ENCODE peak calls at places on chromosomes 5 and 9, in four cellular contexts. N is GM23338, S is hepatocyte, Z is PC-3. U is an unnamed sample. For H3K4me1, the result is how much of the 10 kb centered on the place peaks cover.

GRCh38 chr5:107698286-107698685 is 27.5 kb upstream of the EFNA5 start:
- DNase-seq in S (no peak), Z (no peak), N (no peak), U (no peak)

GRCh38 chr5:133688386-133688785 is 76.0 kb upstream of the FSTL4 start:
- DNase-seq in N (no peak), S (no peak), Z (peak), U (no peak)

GRCh38 chr5:122653087-122654017 is 121.5 kb upstream of the SNX2 start:
- DNase-seq in Z (peak), S (no peak), N (no peak), U (no peak)

GRCh38 chr5:95803271-95804148 is 19.0 kb downstream of the GLRX start:
- DNase-seq in Z (no peak), N (no peak), S (peak), U (no peak)

GRCh38 chr9:14766299-14766698 is 43.8 kb upstream of the CER1 start:
- DNase-seq in S (no peak), N (no peak), Z (no peak), U (no peak)

GRCh38 chr5:159864885-159865622 is 51.2 kb upstream of the ADRA1B start:
- DNase-seq in N (no peak), S (no peak), Z (no peak), U (no peak)

GRCh38 chr9:115050002-115050490 is 67.9 kb downstream of the TNC start:
- DNase-seq in S (no peak), Z (no peak), N (peak), U (peak)

GRCh38 chr5:179614745-179615144 is 8.7 kb downstream of the HNRNPH1 start:
- DNase-seq in Z (no peak), S (no peak), N (no peak), U (no peak)

GRCh38 chr9:13939129-13939528 is 374.8 kb downstream of the NFIB start:
- DNase-seq in N (no peak), Z (peak), S (peak), U (no peak)

GRCh38 chr5:170112876-170113516 is 7.3 kb downstream of the FOXI1 start:
- DNase-seq in N (peak), Z (no peak), S (no peak), U (no peak)

GRCh38 chr9:100670719-100671118 is 92.8 kb downstream of the CAVIN4 start:
- DNase-seq in Z (no peak), N (peak), S (no peak), U (no peak)

GRCh38 chr9:82961504-82962125 is 101.3 kb downstream of the RASEF start:
- DNase-seq in Z (peak), S (peak), N (peak), U (peak)

GRCh38 chr9:682633-683508 is 158.6 kb upstream of the DMRT1 start:
- DNase-seq in S (peak), N (no peak), Z (peak), U (peak)

GRCh38 chr5:168646335-168646734 is 67.2 kb upstream of the PANK3 start:
- DNase-seq in N (no peak), Z (no peak), S (no peak), U (no peak)

GRCh38 chr5:94908889-94909480 is 290.5 kb downstream of the SLF1 start:
- DNase-seq in S (peak), N (peak), Z (peak), U (peak)

GRCh38 chr9:19203058-19203457 is 27.4 kb upstream of the DENND4C start:
- DNase-seq in N (no peak), Z (no peak), S (no peak), U (no peak)

GRCh38 chr9:135662758-135663450 is at the start of gene LCN9:
- DNase-seq in S (peak), N (no peak), Z (no peak), U (no peak)

GRCh38 chr5:72465068-72465467 is 42.1 kb downstream of the ZNF366 start:
- DNase-seq in Z (no peak), N (no peak), S (no peak), U (no peak)

GRCh38 chr9:88777498-88778312 is 213.6 kb upstream of the S1PR3 start:
- DNase-seq in S (no peak), N (no peak), Z (peak), U (peak)

GRCh38 chr5:1552469-1553255 is 28.9 kb upstream of the LPCAT1 start:
- DNase-seq in N (peak), S (no peak), Z (no peak), U (peak)

GRCh38 chr9:15155826-15156225 is 151.2 kb downstream of the TTC39B start:
- DNase-seq in N (no peak), Z (peak), S (no peak), U (no peak)

GRCh38 chr9:133160742-133161541 is 2.8 kb downstream of the GBGT1 start:
- DNase-seq in S (peak), Z (peak), N (peak), U (peak)

GRCh38 chr5:1337490-1338195 is 7.3 kb downstream of the CLPTM1L start:
- DNase-seq in Z (no peak), N (no peak), S (no peak), U (no peak)

GRCh38 chr9:126781717-126782388 is 23.0 kb upstream of the ZBTB43 start:
- DNase-seq in Z (peak), N (peak), S (peak), U (peak)

GRCh38 chr5:119398713-119399492 is 43.1 kb downstream of the TNFAIP8 start:
- DNase-seq in Z (no peak), N (no peak), S (no peak), U (no peak)

GRCh38 chr5:124460666-124461065 is 285.8 kb downstream of the ZNF608 start:
- DNase-seq in Z (no peak), N (no peak), S (no peak), U (no peak)

GRCh38 chr9:135910757-135911156 is 3.4 kb upstream of the CAMSAP1 start:
- DNase-seq in S (no peak), Z (no peak), N (no peak), U (no peak)

GRCh38 chr5:13480834-13481233 is 463.7 kb downstream of the DNAH5 start:
- DNase-seq in S (no peak), Z (peak), N (peak), U (no peak)

GRCh38 chr9:18255747-18256146 is 218.2 kb upstream of the ADAMTSL1 start:
- DNase-seq in Z (no peak), N (no peak), S (no peak), U (no peak)

GRCh38 chr5:120446068-120446492 is 18.0 kb upstream of the PRR16 start:
- DNase-seq in S (peak), N (no peak), Z (peak), U (no peak)

GRCh38 chr5:170570492-170570891 is 66.7 kb downstream of the KCNIP1 start:
- DNase-seq in N (no peak), S (no peak), Z (no peak), U (no peak)

GRCh38 chr9:123743737-123744136 is 186.2 kb downstream of the DENND1A start:
- DNase-seq in S (no peak), N (no peak), Z (no peak), U (no peak)

GRCh38 chr5:14228219-14228618 is 85.1 kb downstream of the TRIO start:
- DNase-seq in S (no peak), N (no peak), Z (no peak), U (no peak)

GRCh38 chr5:20570486-20570885 is 582.5 kb upstream of the CDH18 start:
- DNase-seq in Z (peak), S (no peak), N (no peak), U (no peak)

GRCh38 chr9:94011134-94011533 is 56.0 kb upstream of the BARX1 start:
- DNase-seq in N (no peak), Z (peak), S (no peak), U (no peak)

GRCh38 chr5:58407042-58407709 is 52.7 kb downstream of the PLK2 start:
- DNase-seq in S (no peak), Z (peak), N (peak), U (no peak)

GRCh38 chr5:51495672-51496071 is 112.4 kb downstream of the ISL1 start:
- DNase-seq in Z (peak), S (peak), N (no peak), U (no peak)

GRCh38 chr9:130443840-130444492 is 795 bp upstream of the ASS1 start:
- DNase-seq in Z (no peak), N (no peak), S (no peak), U (no peak)

GRCh38 chr9:78612089-78612488 is 315.2 kb downstream of the PSAT1 start:
- DNase-seq in Z (peak), S (no peak), N (no peak), U (no peak)

GRCh38 chr5:98977723-98978122 is 48.9 kb upstream of the CHD1 start:
- DNase-seq in S (peak), N (no peak), Z (peak), U (no peak)

DNA sequence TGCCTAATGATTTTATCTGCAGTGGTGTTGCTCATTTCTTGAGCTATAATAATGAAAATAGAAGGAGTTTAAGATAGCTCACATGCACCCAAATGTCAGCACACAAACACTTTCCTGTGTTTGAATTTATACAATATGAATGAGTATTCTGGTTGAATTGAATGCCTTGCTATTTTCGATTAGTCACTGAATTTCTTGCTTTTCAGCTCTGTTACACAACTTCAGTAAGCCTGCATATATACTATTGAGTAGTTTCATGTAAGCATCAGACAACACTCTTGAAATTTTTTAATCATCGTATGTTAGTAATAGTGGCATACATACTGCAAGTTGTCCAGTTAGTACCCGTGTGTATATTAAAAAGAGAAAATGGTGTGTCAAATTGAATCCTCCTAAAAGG is 281.5 kb upstream of the GRIA1 start:
- DNase-seq in N (no peak), Z (no peak), S (no peak), U (no peak)
- H3K27ac ChIP-seq in N (no peak), Z (no peak), S (no peak), U (no peak)

GRCh38 chr5:149434162-149435014 is 55.3 kb upstream of the IL17B start:
- DNase-seq in Z (peak), S (peak), N (peak), U (peak)
- TF ChIP-seq EZH2phosphoT487 in Z (no peak), S (no peak), N (no peak), U (no peak)

DNA sequence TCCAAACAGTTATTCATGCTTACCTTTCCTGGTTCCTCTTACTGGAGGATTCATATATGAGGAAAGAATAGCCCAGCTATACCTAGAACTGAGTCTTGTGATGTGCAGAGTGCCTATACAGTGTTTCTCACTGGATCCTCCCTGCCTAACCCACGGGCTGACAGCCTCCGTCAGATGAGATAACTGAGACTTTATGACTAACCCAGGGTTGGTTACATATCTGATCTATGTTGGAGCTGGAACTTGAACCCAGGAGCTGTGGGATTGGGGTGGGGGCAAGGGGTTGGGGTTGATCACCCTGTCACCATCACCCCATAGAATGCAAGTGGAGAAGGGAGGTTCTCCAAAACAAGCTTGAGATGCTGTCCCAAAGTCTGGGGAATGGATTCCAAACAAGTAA is 100.4 kb downstream of the ARHGAP26 start:
- DNase-seq in N (no peak), Z (no peak), S (no peak), U (no peak)
- H3K4me1 ChIP-seq in N (under half), Z (half or more), S (under half), U (under half)

DNA sequence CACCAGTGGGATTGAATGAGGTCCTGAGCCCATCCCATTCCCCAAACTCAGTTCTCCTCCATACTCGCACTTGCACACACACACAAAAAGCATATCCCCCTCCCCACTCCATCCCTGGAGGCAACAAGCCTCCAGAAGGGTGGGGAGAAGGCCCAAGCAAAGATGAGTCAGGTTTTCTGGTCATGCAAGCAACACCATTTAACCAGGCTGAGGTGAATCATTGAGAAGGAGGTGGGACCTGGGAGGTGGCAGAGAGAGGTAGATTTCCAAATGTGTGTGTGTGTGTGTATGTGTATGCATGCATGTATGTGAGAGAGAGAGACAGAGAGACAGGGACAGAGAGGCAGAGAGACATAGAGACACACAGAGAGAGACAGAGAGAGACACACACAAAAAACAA is 185.2 kb upstream of the TRIM32 start:
- DNase-seq in Z (peak), N (no peak), S (no peak), U (no peak)
- H3K27ac ChIP-seq in Z (no peak), N (no peak), S (no peak), U (no peak)

GRCh38 chr5:38883842-38884241 is 38.0 kb downstream of the OSMR start:
- DNase-seq in Z (no peak), N (no peak), S (no peak), U (no peak)

GRCh38 chr5:38878391-38879090 is 32.7 kb downstream of the OSMR start:
- DNase-seq in N (no peak), Z (no peak), S (no peak), U (no peak)

DNA sequence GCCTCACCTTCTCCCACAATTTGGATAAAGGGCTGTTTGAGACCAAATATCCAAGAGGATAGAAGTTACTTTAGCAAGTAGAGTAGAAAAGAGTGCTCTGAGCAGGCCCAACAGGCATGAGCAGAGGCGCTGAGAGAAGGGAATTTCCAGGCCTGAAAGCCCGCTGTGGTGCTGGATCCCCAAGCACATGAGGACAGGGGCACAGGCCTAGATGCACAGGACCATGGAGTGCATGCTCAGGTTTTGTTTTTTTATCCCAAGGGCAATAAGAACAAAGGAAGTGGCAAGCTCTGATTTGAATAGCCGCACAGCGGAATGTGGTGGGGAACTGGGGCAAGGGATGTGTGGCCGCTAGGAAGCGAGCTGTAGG is 33.3 kb downstream of the OSMR start:
- DNase-seq in Z (no peak), N (no peak), S (no peak), U (no peak)
- TF ChIP-seq EZH2phosphoT487 in Z (no peak), N (no peak), S (no peak), U (no peak)